ENCODE peak calls at places on chromosome 21, in six cellular contexts. S is bronchial epithelial cell, C is left ventricle myocardium inferior, Q is ovary, M is omental fat pad, B is fibroblast of the aortic adventitia. J is an unnamed sample.

GRCh38 chr21:35006248-35006647 is 42.9 kb downstream of the RUNX1 start:
- DNase-seq in M (no peak), C (no peak), B (no peak), S (no peak), Q (no peak), J (no peak)

GRCh38 chr21:30223596-30223995 is 7.7 kb upstream of the CLDN8 start:
- DNase-seq in C (no peak), B (no peak), Q (no peak), M (no peak), S (no peak), J (no peak)

GRCh38 chr21:35026617-35027557 is 22.2 kb downstream of the RUNX1 start:
- DNase-seq in B (peak; percentile 46), Q (no peak), M (no peak), C (peak; percentile 68), S (peak; percentile 15), J (no peak)

GRCh38 chr21:30620522-30620921 is at the start of gene KRTAP20-4:
- DNase-seq in C (no peak), M (no peak), Q (no peak), B (no peak), S (no peak), J (no peak)

GRCh38 chr21:46150491-46151121 is 4.8 kb downstream of the FTCD start:
- DNase-seq in C (no peak), S (no peak), Q (peak; percentile 12), M (no peak), B (no peak), J (no peak)

GRCh38 chr21:45887121-45887611 is 94.4 kb upstream of the COL6A1 start:
- DNase-seq in S (peak; percentile 13), M (no peak), B (no peak), C (peak; percentile 51), Q (no peak), J (no peak)

GRCh38 chr21:23083242-23083641 is 2085.0 kb downstream of the NCAM2 start:
- DNase-seq in S (no peak), B (no peak), M (no peak), Q (no peak), C (no peak), J (no peak)

GRCh38 chr21:34808569-34809204 is 139.9 kb downstream of the CLIC6 start:
- DNase-seq in C (no peak), Q (no peak), B (peak; percentile 84), S (peak; percentile 69), M (no peak), J (no peak)

GRCh38 chr21:33211732-33212131 is 18.0 kb upstream of the IFNAR2 start:
- DNase-seq in M (no peak), B (no peak), Q (no peak), C (no peak), S (no peak), J (no peak)

GRCh38 chr21:45624356-45624854 is 19.1 kb upstream of the PCBP3 start:
- DNase-seq in Q (no peak), C (no peak), S (no peak), B (no peak), M (no peak), J (no peak)

GRCh38 chr21:34082769-34083168 is 9.4 kb downstream of the MRPS6 start:
- DNase-seq in M (no peak), Q (no peak), S (no peak), C (no peak), B (no peak), J (no peak)

GRCh38 chr21:45517249-45518065 is 24.8 kb downstream of the SLC19A1 start:
- DNase-seq in C (peak; percentile 13), Q (peak; percentile 12), S (no peak), M (no peak), B (no peak), J (no peak)

GRCh38 chr21:16116067-16116466 is 386.3 kb downstream of the USP25 start:
- DNase-seq in S (no peak), B (no peak), M (no peak), C (no peak), Q (no peak), J (no peak)

DNA sequence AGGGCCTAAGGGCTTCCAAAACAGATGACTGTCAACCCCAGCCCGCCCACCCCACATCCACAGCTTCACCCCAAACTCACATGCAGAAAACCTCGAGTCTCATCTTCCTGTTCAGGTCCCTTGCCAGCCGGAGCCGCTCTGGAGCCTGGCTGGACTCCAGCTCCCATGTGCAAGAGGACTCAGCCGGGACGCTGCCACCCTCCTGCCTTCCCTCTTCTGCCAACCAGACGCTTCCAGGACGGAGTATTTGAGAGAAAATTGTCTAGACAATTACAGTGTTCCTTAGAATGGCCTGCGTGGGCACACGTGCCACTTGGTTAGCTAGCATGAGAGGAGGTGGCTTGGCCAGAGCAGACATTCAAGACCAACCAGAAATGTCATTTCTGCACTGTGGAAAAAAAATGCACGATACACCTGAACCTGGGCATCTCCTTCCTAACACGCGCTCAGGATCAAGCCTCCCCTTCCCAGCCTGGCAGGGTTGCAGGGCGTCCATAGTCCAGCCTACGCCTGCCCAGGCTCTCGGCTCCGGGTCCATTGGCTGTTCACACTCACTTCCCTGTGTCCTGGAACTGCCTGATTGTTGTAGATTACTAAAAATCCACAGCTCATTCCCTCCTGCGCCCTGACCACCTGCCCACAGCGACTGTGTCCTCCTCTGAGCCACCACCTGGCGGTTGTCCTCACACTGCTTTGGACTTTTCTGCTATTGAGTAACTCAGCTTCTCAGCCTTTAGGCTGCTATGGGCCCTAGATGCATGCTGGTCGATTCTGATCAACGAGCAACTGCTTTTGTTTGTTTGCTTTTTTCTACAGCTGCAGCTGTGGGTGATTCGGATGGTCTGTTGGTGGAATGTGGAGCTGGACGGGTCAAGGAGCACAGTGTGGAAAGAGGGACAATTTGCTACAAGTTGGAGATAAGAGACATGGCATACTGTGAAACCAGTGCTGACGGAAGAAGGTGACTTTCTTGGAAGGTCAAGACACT is at the start of gene CLDN14:
- DNase-seq in S (no peak), B (no peak), C (peak; percentile 27), Q (no peak), M (no peak), J (no peak)
- TF ChIP-seq CTCF in S (no peak), B (no peak), C (no peak), Q (no peak), M (no peak), J (no peak)

DNA sequence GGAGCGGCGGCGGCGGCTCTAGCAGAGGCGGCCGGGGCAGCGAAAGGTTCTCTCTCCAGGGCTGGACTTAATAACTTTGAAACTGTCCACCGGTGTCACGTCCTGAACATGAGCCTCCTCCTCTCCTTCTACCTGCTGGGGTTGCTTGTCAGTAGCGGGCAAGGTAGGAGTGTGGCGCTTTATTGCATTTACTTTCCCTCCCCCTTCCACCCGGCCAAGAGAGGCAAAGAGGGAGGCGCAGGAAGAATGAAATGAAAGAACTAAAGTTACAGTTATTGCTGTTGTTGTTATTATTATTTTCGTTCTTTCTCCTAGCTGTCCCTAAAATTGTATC is 214 bp downstream of the NCAM2 start:
- DNase-seq in C (no peak), B (no peak), S (peak; percentile 2), Q (no peak), M (no peak), J (no peak)
- TF ChIP-seq CTCF in C (no peak), B (no peak), S (no peak), Q (no peak), M (no peak), J (no peak)

GRCh38 chr21:36480618-36481017 is 696 bp upstream of the CLDN14 start:
- DNase-seq in Q (no peak), B (no peak), S (no peak), M (no peak), C (no peak), J (no peak)

GRCh38 chr21:36477559-36477958 is 2.4 kb downstream of the CLDN14 start:
- DNase-seq in Q (no peak), C (no peak), M (no peak), B (no peak), S (no peak), J (no peak)

GRCh38 chr21:36478207-36478701 is 1.7 kb downstream of the CLDN14 start:
- DNase-seq in Q (no peak), C (no peak), S (peak; percentile 96), M (no peak), B (peak; percentile 93), J (peak; percentile 24)

GRCh38 chr21:36477001-36477400 is 2.9 kb downstream of the CLDN14 start:
- DNase-seq in M (no peak), B (no peak), S (no peak), C (no peak), Q (no peak), J (no peak)

GRCh38 chr21:36478941-36479340 is 981 bp downstream of the CLDN14 start:
- DNase-seq in C (no peak), S (peak; percentile 23), B (no peak), Q (no peak), M (no peak), J (no peak)
- TF ChIP-seq CTCF in C (no peak), S (peak; percentile 27), B (peak; percentile 49), Q (no peak), M (no peak), J (no peak)

GRCh38 chr21:28795251-28795650 is 197.4 kb downstream of the LTN1 start:
- DNase-seq in Q (no peak), C (no peak), S (no peak), B (no peak), M (no peak), J (no peak)

GRCh38 chr21:28794341-28794970 is 198.2 kb downstream of the LTN1 start:
- DNase-seq in Q (no peak), S (no peak), M (no peak), C (no peak), B (peak; percentile 44), J (no peak)

GRCh38 chr21:28791595-28792282 is 200.9 kb downstream of the LTN1 start:
- DNase-seq in Q (no peak), B (no peak), S (no peak), M (no peak), C (no peak), J (no peak)

GRCh38 chr21:28790335-28790734 is 202.3 kb downstream of the LTN1 start:
- DNase-seq in M (no peak), B (no peak), C (no peak), Q (no peak), S (no peak), J (no peak)

GRCh38 chr21:28793043-28793442 is 199.6 kb downstream of the LTN1 start:
- DNase-seq in Q (no peak), C (no peak), B (peak; percentile 88), S (peak; percentile 23), M (no peak), J (no peak)
- TF ChIP-seq CTCF in Q (no peak), C (peak; percentile 71), B (peak; percentile 68), S (peak; percentile 24), M (no peak), J (no peak)

J was measured in Calu3.